ENCODE peak calls at places on chromosomes 5 and 9, in five cellular contexts. B is Calu3; R is GM06990; C is CD4-positive, alpha-beta T cell; L is BJ. U is an unnamed sample.

GRCh38 chr5:2093859-2094615 is 211.3 kb upstream of the IRX4 start:
- DNase-seq in B (no peak), R (no peak), C (no peak), L (peak), U (no peak)

GRCh38 chr9:79621916-79622575 is 50.3 kb downstream of the TLE4 start:
- DNase-seq in B (no peak), R (no peak), C (no peak), L (no peak), U (no peak)

GRCh38 chr9:92707530-92707929 is 37.6 kb upstream of the IPPK start:
- DNase-seq in B (no peak), R (no peak), C (no peak), L (no peak), U (no peak)

GRCh38 chr5:179228341-179229121 is 116.7 kb downstream of the ADAMTS2 start:
- DNase-seq in B (no peak), R (no peak), C (no peak), L (no peak), U (no peak)

GRCh38 chr9:136527721-136528710 is 17.8 kb downstream of the NOTCH1 start:
- DNase-seq in B (no peak), R (no peak), C (no peak), L (no peak), U (no peak)

GRCh38 chr9:108444400-108445358 is 411.1 kb downstream of the ACTL7B start:
- DNase-seq in B (peak), R (no peak), C (no peak), L (peak), U (no peak)

GRCh38 chr5:40353442-40353841 is 326.3 kb upstream of the PTGER4 start:
- DNase-seq in B (no peak), R (no peak), C (no peak), L (no peak), U (no peak)

GRCh38 chr5:88661870-88662207 is 221.1 kb downstream of the MEF2C start:
- DNase-seq in B (no peak), R (no peak), C (no peak), L (no peak), U (no peak)

GRCh38 chr5:115952579-115952978 is 9.7 kb upstream of the LVRN start:
- DNase-seq in B (no peak), R (no peak), C (no peak), L (no peak), U (no peak)

GRCh38 chr9:115237383-115238087 is 119.6 kb upstream of the TNC start:
- DNase-seq in B (no peak), R (no peak), C (no peak), L (no peak), U (no peak)

GRCh38 chr5:124599048-124599973 is 147.1 kb downstream of the ZNF608 start:
- DNase-seq in B (peak), R (peak), C (no peak), L (peak), U (no peak)

GRCh38 chr5:139677404-139678282 is 29.5 kb downstream of the CXXC5 start:
- DNase-seq in B (peak), R (no peak), C (no peak), L (no peak), U (peak)

GRCh38 chr9:15622596-15622995 is 69.8 kb downstream of the CCDC171 start:
- DNase-seq in B (no peak), R (no peak), C (no peak), L (no peak), U (no peak)

GRCh38 chr5:86968311-86968753 is 299.4 kb upstream of the RASA1 start:
- DNase-seq in B (peak), R (no peak), C (no peak), L (peak), U (no peak)

GRCh38 chr5:103360475-103360874 is 101.9 kb downstream of the MACIR start:
- DNase-seq in B (no peak), R (no peak), C (no peak), L (no peak), U (no peak)

GRCh38 chr9:107739601-107740082 is 250.1 kb upstream of the KLF4 start:
- DNase-seq in B (no peak), R (no peak), C (no peak), L (no peak), U (no peak)

GRCh38 chr5:55575815-55576583 is 41.2 kb upstream of the PLPP1 start:
- DNase-seq in B (no peak), R (no peak), C (no peak), L (no peak), U (no peak)

GRCh38 chr9:104776787-104777186 is 12.9 kb downstream of the NIPSNAP3B start:
- DNase-seq in B (no peak), R (no peak), C (no peak), L (peak), U (no peak)

GRCh38 chr5:172533399-172534228 is 79.3 kb upstream of the SH3PXD2B start:
- DNase-seq in B (no peak), R (peak), C (no peak), L (no peak), U (no peak)

GRCh38 chr9:72527801-72528195 is 6.4 kb downstream of the TMC1 start:
- DNase-seq in B (no peak), R (no peak), C (no peak), L (no peak), U (no peak)

GRCh38 chr5:107557051-107557658 is 113.6 kb downstream of the EFNA5 start:
- DNase-seq in B (peak), R (no peak), C (no peak), L (no peak), U (no peak)

GRCh38 chr9:134459164-134459563 is 132.9 kb downstream of the RXRA start:
- DNase-seq in B (no peak), R (no peak), C (no peak), L (no peak), U (no peak)

GRCh38 chr5:143775258-143775657 is 36.7 kb upstream of the HMHB1 start:
- DNase-seq in B (no peak), R (no peak), C (no peak), L (no peak), U (no peak)
- TF ChIP-seq CTCF in B (no peak), R (no peak), C (no peak), L (no peak), U (no peak)

DNA sequence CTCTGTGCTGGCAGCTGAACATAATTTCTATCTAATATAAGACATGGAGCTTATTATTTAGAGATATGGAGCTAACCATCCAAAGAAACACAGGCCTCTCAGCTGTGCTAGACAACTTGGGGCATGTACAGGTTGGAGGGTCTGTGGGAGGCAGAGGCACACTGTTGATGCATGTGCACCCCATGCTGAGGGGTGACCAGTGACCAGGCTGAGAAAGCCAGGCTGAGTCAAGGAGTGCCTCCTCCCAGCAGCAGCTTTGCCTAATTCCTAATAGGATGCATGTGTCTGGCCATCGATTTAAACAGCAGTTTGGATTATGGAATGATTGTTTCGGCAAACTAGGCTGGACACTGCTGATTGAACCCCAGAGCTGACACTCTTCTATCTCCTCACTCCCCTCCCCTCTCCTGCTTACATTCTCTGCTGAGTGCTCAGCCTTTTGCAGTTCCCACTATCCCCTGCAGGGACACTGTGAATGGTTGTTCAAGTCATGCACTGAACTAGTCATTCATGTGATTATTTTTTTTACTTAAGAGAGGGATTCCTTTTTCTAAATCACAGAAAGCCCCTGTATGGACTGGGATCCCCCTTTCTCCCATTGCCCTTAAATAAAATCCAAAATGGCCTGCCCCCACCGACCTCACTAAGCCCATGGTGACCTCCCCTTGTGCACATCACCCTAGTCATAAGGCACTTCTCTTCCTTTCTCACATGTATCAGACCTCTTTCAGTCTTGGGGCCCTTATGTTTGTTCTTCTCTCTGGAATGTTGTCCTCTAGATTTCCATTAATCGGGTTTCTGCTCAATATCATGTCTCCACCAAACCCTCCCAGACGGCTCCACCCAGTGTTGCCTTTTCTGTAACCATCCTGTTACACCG is 196.0 kb downstream of the ERCC6L2 start:
- DNase-seq in B (peak), R (no peak), C (no peak), L (no peak), U (no peak)
- TF ChIP-seq CTCF in B (peak), R (peak), C (peak), L (peak), U (peak)

DNA sequence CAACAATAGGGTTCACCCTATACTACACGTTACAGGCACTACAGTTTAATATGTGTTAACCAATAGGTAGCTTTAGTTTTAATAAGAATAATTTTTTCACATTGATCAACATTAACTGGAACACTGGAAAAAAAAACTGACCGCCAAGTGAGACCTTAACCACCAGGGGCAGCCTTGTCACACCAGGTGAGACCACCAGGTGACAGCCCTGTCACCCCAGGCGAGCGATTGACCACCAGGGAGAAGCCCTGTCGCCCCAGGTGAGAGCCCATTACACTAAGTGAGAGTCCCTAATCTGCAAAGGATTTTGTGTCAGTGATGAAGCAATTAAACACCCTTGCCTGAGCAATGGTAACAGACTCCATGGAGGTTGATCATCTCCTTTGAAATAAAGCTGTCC is 75.4 kb upstream of the SYK start:
- DNase-seq in B (no peak), R (no peak), C (no peak), L (no peak), U (no peak)
- TF ChIP-seq CTCF in B (peak), R (peak), C (no peak), L (no peak), U (peak)

GRCh38 chr9:23123048-23123632 is 676.5 kb downstream of the DMRTA1 start:
- DNase-seq in B (peak), R (no peak), C (no peak), L (no peak), U (no peak)
- TF ChIP-seq CTCF in B (peak), R (peak), C (no peak), L (peak), U (peak)

GRCh38 chr5:154333016-154333415 is 112.8 kb upstream of the SAP30L start:
- DNase-seq in B (no peak), R (no peak), C (no peak), L (no peak), U (no peak)
- TF ChIP-seq CTCF in B (no peak), R (no peak), C (no peak), L (no peak), U (no peak)

GRCh38 chr5:36492998-36493655 is 113.3 kb upstream of the SLC1A3 start:
- DNase-seq in B (peak), R (no peak), C (no peak), L (no peak), U (no peak)
- TF ChIP-seq CTCF in B (no peak), R (no peak), C (no peak), L (no peak), U (no peak)

GRCh38 chr5:157178961-157179360 is 1.7 kb upstream of the ITK start:
- DNase-seq in B (no peak), R (no peak), C (no peak), L (no peak), U (no peak)

GRCh38 chr5:157177935-157178334 is 2.7 kb upstream of the ITK start:
- DNase-seq in B (no peak), R (no peak), C (no peak), L (no peak), U (no peak)

GRCh38 chr5:157184117-157184516 is 3.5 kb downstream of the ITK start:
- DNase-seq in B (no peak), R (no peak), C (no peak), L (no peak), U (no peak)

GRCh38 chr5:157182143-157182757 is 1.6 kb downstream of the ITK start:
- DNase-seq in B (no peak), R (no peak), C (no peak), L (no peak), U (no peak)

GRCh38 chr5:157180374-157181264 is at the start of gene ITK:
- DNase-seq in B (no peak), R (no peak), C (peak), L (no peak), U (no peak)
- TF ChIP-seq CTCF in B (no peak), R (no peak), C (no peak), L (no peak), U (no peak)

GRCh38 chr5:112691758-112692157 is 45.9 kb upstream of the APC start:
- DNase-seq in B (peak), R (peak), C (peak), L (no peak), U (no peak)
- TF ChIP-seq CTCF in B (peak), R (peak), C (no peak), L (peak), U (peak)